ENCODE peak calls at places on chromosomes 2 and 18, in six cellular contexts. L is colonic mucosa, H is K562, Q is lung, F is neural progenitor cell, N is heart right ventricle. D is an unnamed sample.

GRCh38 chr2:210477496-210477895 is 937 bp upstream of the LANCL1 start:
- DNase-seq in F (peak), L (no peak), N (no peak), Q (no peak), H (peak), D (no peak)

GRCh38 chr2:217179854-217180253 is 320.0 kb upstream of the TNP1 start:
- DNase-seq in N (no peak), Q (no peak), H (no peak), L (no peak), F (no peak), D (no peak)

GRCh38 chr18:59736061-59736460 is 38.8 kb upstream of the CCBE1 start:
- DNase-seq in N (no peak), Q (no peak), L (no peak), H (no peak), F (no peak), D (no peak)

GRCh38 chr18:2655954-2656236 is 369 bp downstream of the SMCHD1 start:
- DNase-seq in N (no peak), F (no peak), H (peak), Q (no peak), L (no peak), D (peak)

GRCh38 chr18:52716926-52717325 is 376.9 kb downstream of the DCC start:
- DNase-seq in N (no peak), F (peak), H (peak), Q (no peak), L (peak), D (no peak)

GRCh38 chr2:207481924-207482323 is 47.8 kb upstream of the CREB1 start:
- DNase-seq in L (no peak), H (peak), N (no peak), F (peak), Q (no peak), D (no peak)

GRCh38 chr2:23476786-23477185 is 91.8 kb downstream of the KLHL29 start:
- DNase-seq in F (no peak), L (no peak), H (no peak), Q (no peak), N (no peak), D (no peak)

GRCh38 chr18:77366725-77367641 is 117.3 kb downstream of the GALR1 start:
- DNase-seq in L (peak), N (no peak), Q (no peak), H (no peak), F (no peak), D (no peak)

GRCh38 chr2:195507447-195508221 is 149.4 kb upstream of the SLC39A10 start:
- DNase-seq in L (no peak), N (no peak), F (no peak), H (no peak), Q (no peak), D (no peak)

GRCh38 chr18:44536041-44536440 is 144.6 kb upstream of the SETBP1 start:
- DNase-seq in H (no peak), F (no peak), L (no peak), N (no peak), Q (no peak), D (no peak)

GRCh38 chr2:174195253-174195652 is 53.1 kb downstream of the OLA1 start:
- DNase-seq in Q (no peak), F (no peak), N (no peak), H (no peak), L (no peak), D (no peak)

GRCh38 chr2:105866439-105867170 is 121.9 kb downstream of the NCK2 start:
- DNase-seq in N (no peak), L (no peak), Q (no peak), F (peak), H (no peak), D (no peak)

GRCh38 chr2:106572541-106573148 is 85.5 kb downstream of the CD8B2 start:
- DNase-seq in L (peak), Q (no peak), H (peak), N (no peak), F (peak), D (no peak)

GRCh38 chr2:217338306-217338916 is 478.5 kb upstream of the TNP1 start:
- DNase-seq in Q (no peak), N (no peak), L (no peak), H (no peak), F (no peak), D (no peak)

GRCh38 chr2:102112692-102113665 is 29.6 kb upstream of the IL1R1 start:
- DNase-seq in H (no peak), L (no peak), N (no peak), Q (no peak), F (no peak), D (no peak)

GRCh38 chr18:28855524-28855923 is 678.6 kb upstream of the CDH2 start:
- DNase-seq in Q (no peak), H (no peak), F (no peak), L (no peak), N (no peak), D (no peak)

GRCh38 chr2:69482471-69482870 is 45.2 kb upstream of the NFU1 start:
- DNase-seq in L (no peak), Q (no peak), N (no peak), H (no peak), F (no peak), D (no peak)

GRCh38 chr2:99031481-99031880 is 95.5 kb upstream of the CRACDL start:
- DNase-seq in Q (no peak), N (no peak), H (no peak), F (no peak), L (no peak), D (no peak)

GRCh38 chr18:9135081-9135911 is 1.3 kb upstream of the ANKRD12 start:
- DNase-seq in Q (no peak), N (no peak), H (no peak), F (no peak), L (no peak), D (no peak)

GRCh38 chr2:189210250-189211075 is 30.9 kb upstream of the COL5A2 start:
- DNase-seq in F (no peak), N (no peak), Q (no peak), L (peak), H (peak), D (peak)

GRCh38 chr2:46336560-46336959 is 39.4 kb downstream of the EPAS1 start:
- DNase-seq in Q (no peak), H (no peak), L (no peak), F (no peak), N (no peak), D (no peak)

GRCh38 chr18:48622911-48623431 is 84.1 kb downstream of the CTIF start:
- DNase-seq in Q (no peak), N (no peak), F (no peak), H (no peak), L (no peak), D (no peak)

GRCh38 chr2:230023313-230023712 is 45.4 kb downstream of the SLC16A14 start:
- DNase-seq in H (no peak), N (no peak), L (no peak), F (no peak), Q (no peak), D (no peak)

GRCh38 chr2:198807131-198807530 is 650.6 kb downstream of the SATB2 start:
- DNase-seq in L (no peak), N (no peak), H (no peak), F (no peak), Q (no peak), D (no peak)

GRCh38 chr2:239400000-239400831 is 604 bp downstream of the HDAC4 start:
- DNase-seq in Q (no peak), F (peak), L (peak), H (peak), N (no peak), D (no peak)

GRCh38 chr18:6850396-6850795 is 120.9 kb downstream of the ARHGAP28 start:
- DNase-seq in H (no peak), F (no peak), Q (no peak), N (no peak), L (no peak), D (no peak)
- TF ChIP-seq CTCF in H (no peak), F (no peak), Q (no peak), N (no peak), L (no peak), D (no peak)

DNA sequence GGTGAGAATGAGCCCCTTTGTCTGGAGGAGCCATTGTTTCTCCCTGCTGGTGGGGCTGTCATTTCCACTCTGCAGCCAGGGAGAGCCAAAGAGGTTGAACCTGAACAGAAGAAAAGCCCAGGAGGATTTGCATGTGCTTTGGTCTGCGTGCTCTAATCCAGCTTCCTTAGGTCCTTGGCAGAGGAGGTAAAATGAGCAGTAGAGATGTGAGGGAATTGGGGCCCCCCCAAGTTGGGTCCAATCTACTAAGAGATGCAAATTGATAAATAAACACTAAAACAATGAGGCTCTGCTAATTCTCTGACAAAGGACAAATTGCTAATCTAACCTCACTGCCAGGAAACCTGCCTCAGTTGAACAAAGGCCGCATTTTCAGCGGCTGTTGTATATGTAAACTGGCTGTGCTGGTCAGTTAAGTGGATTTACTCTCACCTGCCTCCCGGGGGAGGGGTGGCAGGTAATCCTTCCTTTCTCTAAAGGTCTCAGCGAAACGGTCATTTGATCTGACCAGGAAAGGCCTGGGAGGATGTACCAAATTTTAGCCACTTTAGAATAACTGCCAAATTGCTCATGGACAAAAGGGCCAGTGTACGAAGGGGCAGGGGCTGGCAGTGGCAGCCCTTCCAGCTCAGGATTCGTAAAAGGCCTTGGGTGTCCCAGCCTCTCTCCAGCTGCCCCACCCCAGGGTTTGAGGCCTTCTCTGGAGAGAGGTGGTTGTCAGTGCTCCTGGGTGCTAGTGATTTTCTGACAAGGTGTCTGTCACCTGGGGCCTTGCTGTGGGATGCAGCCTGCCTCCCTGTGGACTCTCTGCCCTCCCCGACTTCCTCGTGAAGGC is 193.6 kb downstream of the MIB1 start:
- DNase-seq in F (peak), Q (no peak), L (no peak), H (no peak), N (no peak), D (no peak)
- H3K4me3 ChIP-seq in F (no peak), Q (no peak), L (no peak), H (no peak), N (no peak), D (no peak)

GRCh38 chr2:159029936-159030335 is 61.5 kb downstream of the TANC1 start:
- DNase-seq in F (no peak), Q (no peak), H (no peak), L (no peak), N (no peak), D (no peak)

GRCh38 chr2:159022019-159022418 is 53.6 kb downstream of the TANC1 start:
- DNase-seq in H (no peak), Q (no peak), F (no peak), L (no peak), N (no peak), D (no peak)

GRCh38 chr2:159028776-159029175 is 60.3 kb downstream of the TANC1 start:
- DNase-seq in F (no peak), Q (no peak), L (no peak), H (no peak), N (no peak), D (no peak)

GRCh38 chr2:159030674-159031380 is 62.4 kb downstream of the TANC1 start:
- DNase-seq in L (peak), F (peak), H (peak), N (peak), Q (peak), D (peak)

GRCh38 chr2:159026170-159026569 is 57.7 kb downstream of the TANC1 start:
- DNase-seq in N (no peak), Q (no peak), H (no peak), F (no peak), L (no peak), D (no peak)
- TF ChIP-seq CTCF in N (no peak), Q (no peak), H (no peak), F (no peak), L (no peak), D (no peak)

DNA sequence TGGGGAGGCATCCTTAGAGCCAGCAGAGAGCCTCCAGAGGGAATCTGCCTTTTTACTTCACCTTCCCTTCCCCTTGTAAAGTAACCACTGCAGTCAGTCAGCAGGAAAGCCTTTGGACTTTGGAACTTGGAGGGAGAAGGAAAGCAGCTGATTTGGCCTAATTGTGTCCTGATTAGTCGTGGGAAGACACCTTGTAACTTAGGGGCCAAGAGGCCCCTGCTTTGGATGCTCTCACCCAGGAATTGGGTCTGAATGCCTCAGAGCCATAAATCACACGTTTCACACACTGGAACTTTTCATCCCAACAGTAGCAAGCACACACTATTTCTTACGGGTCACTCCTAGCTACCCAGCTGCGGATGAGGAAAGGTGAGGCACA is 81.0 kb upstream of the PPM1B start:
- DNase-seq in H (no peak), L (peak), F (peak), N (no peak), Q (no peak), D (no peak)
- H3K4me3 ChIP-seq in H (peak), L (peak), F (peak), N (peak), Q (no peak), D (peak)

GRCh38 chr18:39795350-39795749 is 2159.7 kb upstream of the PIK3C3 start:
- DNase-seq in N (no peak), Q (no peak), H (no peak), L (no peak), F (no peak), D (no peak)
- TF ChIP-seq CTCF in N (no peak), Q (no peak), H (no peak), L (no peak), F (peak), D (no peak)

D was measured in psoas muscle.